ENCODE peak calls at places on chromosome 20, in seven cellular contexts. One of them, this sample, is unnamed.

GRCh38 chr20:14672066-14672465 is 334.7 kb upstream of the FLRT3 start:
- DNase-seq in HCT116: no peak
- DNase-seq in right lobe of liver: no peak
- DNase-seq in ovary: no peak
- DNase-seq in heart left ventricle: no peak
- DNase-seq in tibial nerve: no peak
- DNase-seq in uterus: no peak
- DNase-seq in this sample: no peak

GRCh38 chr20:49590163-49591017 is 22.5 kb upstream of the PTGIS start:
- DNase-seq in HCT116: no peak
- DNase-seq in right lobe of liver: no peak
- DNase-seq in ovary: no peak
- DNase-seq in heart left ventricle: no peak
- DNase-seq in tibial nerve: no peak
- DNase-seq in uterus: no peak
- DNase-seq in this sample: no peak

GRCh38 chr20:44056010-44056698 is 130.8 kb downstream of the JPH2 start:
- DNase-seq in HCT116: no peak
- DNase-seq in right lobe of liver: peak
- DNase-seq in ovary: no peak
- DNase-seq in heart left ventricle: no peak
- DNase-seq in tibial nerve: no peak
- DNase-seq in uterus: no peak
- DNase-seq in this sample: no peak

GRCh38 chr20:36214684-36215256 is 21.5 kb upstream of the AAR2 start:
- DNase-seq in HCT116: no peak
- DNase-seq in right lobe of liver: no peak
- DNase-seq in ovary: no peak
- DNase-seq in heart left ventricle: no peak
- DNase-seq in tibial nerve: no peak
- DNase-seq in uterus: no peak
- DNase-seq in this sample: no peak

GRCh38 chr20:9677224-9677623 is 161.7 kb downstream of the PAK5 start:
- DNase-seq in HCT116: no peak
- DNase-seq in right lobe of liver: no peak
- DNase-seq in ovary: no peak
- DNase-seq in heart left ventricle: no peak
- DNase-seq in tibial nerve: no peak
- DNase-seq in uterus: no peak
- DNase-seq in this sample: no peak

GRCh38 chr20:61630816-61631215 is 378.8 kb downstream of the CDH4 start:
- DNase-seq in HCT116: no peak
- DNase-seq in right lobe of liver: no peak
- DNase-seq in ovary: no peak
- DNase-seq in heart left ventricle: no peak
- DNase-seq in tibial nerve: no peak
- DNase-seq in uterus: no peak
- DNase-seq in this sample: no peak

GRCh38 chr20:1900321-1900791 is 5.1 kb downstream of the SIRPA start:
- DNase-seq in HCT116: peak
- DNase-seq in right lobe of liver: no peak
- DNase-seq in ovary: peak
- DNase-seq in heart left ventricle: peak
- DNase-seq in tibial nerve: peak
- DNase-seq in uterus: peak
- DNase-seq in this sample: no peak

GRCh38 chr20:10074513-10074912 is 39.7 kb downstream of the ANKEF1 start:
- DNase-seq in HCT116: peak
- DNase-seq in right lobe of liver: no peak
- DNase-seq in ovary: no peak
- DNase-seq in heart left ventricle: no peak
- DNase-seq in tibial nerve: peak
- DNase-seq in uterus: no peak
- DNase-seq in this sample: no peak

GRCh38 chr20:33981964-33982363 is 11.7 kb upstream of the RALY start:
- DNase-seq in HCT116: no peak
- DNase-seq in right lobe of liver: no peak
- DNase-seq in ovary: no peak
- DNase-seq in heart left ventricle: no peak
- DNase-seq in tibial nerve: no peak
- DNase-seq in uterus: no peak
- DNase-seq in this sample: no peak

GRCh38 chr20:32078777-32079176 is 26.7 kb downstream of the HCK start:
- DNase-seq in HCT116: no peak
- DNase-seq in right lobe of liver: no peak
- DNase-seq in ovary: no peak
- DNase-seq in heart left ventricle: no peak
- DNase-seq in tibial nerve: no peak
- DNase-seq in uterus: no peak
- DNase-seq in this sample: no peak

GRCh38 chr20:48761023-48761785 is 66.6 kb downstream of the PREX1 start:
- DNase-seq in HCT116: no peak
- DNase-seq in right lobe of liver: no peak
- DNase-seq in ovary: no peak
- DNase-seq in heart left ventricle: peak
- DNase-seq in tibial nerve: peak
- DNase-seq in uterus: no peak
- DNase-seq in this sample: no peak

GRCh38 chr20:64038252-64038578 is 2.2 kb downstream of the C20orf204 start:
- DNase-seq in HCT116: peak
- DNase-seq in right lobe of liver: no peak
- DNase-seq in ovary: no peak
- DNase-seq in heart left ventricle: no peak
- DNase-seq in tibial nerve: no peak
- DNase-seq in uterus: no peak
- DNase-seq in this sample: no peak
- TF ChIP-seq POLR2A in HCT116: no peak
- TF ChIP-seq POLR2A in right lobe of liver: no peak
- TF ChIP-seq POLR2A in ovary: no peak
- TF ChIP-seq POLR2A in heart left ventricle: no peak
- TF ChIP-seq POLR2A in tibial nerve: no peak
- TF ChIP-seq POLR2A in uterus: no peak
- TF ChIP-seq POLR2A in this sample: no peak

GRCh38 chr20:4110885-4111284 is 95.5 kb upstream of the RNF24 start:
- DNase-seq in HCT116: no peak
- DNase-seq in right lobe of liver: no peak
- DNase-seq in ovary: no peak
- DNase-seq in heart left ventricle: no peak
- DNase-seq in tibial nerve: no peak
- DNase-seq in uterus: no peak
- DNase-seq in this sample: no peak

GRCh38 chr20:4113996-4114603 is 98.7 kb upstream of the RNF24 start:
- DNase-seq in HCT116: no peak
- DNase-seq in right lobe of liver: no peak
- DNase-seq in ovary: no peak
- DNase-seq in heart left ventricle: no peak
- DNase-seq in tibial nerve: no peak
- DNase-seq in uterus: no peak
- DNase-seq in this sample: no peak

GRCh38 chr20:4113546-4113945 is 98.2 kb upstream of the RNF24 start:
- DNase-seq in HCT116: no peak
- DNase-seq in right lobe of liver: no peak
- DNase-seq in ovary: no peak
- DNase-seq in heart left ventricle: no peak
- DNase-seq in tibial nerve: no peak
- DNase-seq in uterus: no peak
- DNase-seq in this sample: no peak

GRCh38 chr20:4111440-4112411 is 96.4 kb upstream of the RNF24 start:
- DNase-seq in HCT116: no peak
- DNase-seq in right lobe of liver: no peak
- DNase-seq in ovary: no peak
- DNase-seq in heart left ventricle: no peak
- DNase-seq in tibial nerve: no peak
- DNase-seq in uterus: no peak
- DNase-seq in this sample: no peak

GRCh38 chr20:4112490-4113420 is 97.4 kb upstream of the RNF24 start:
- DNase-seq in HCT116: no peak
- DNase-seq in right lobe of liver: no peak
- DNase-seq in ovary: peak
- DNase-seq in heart left ventricle: peak
- DNase-seq in tibial nerve: peak
- DNase-seq in uterus: no peak
- DNase-seq in this sample: no peak
- H3K27ac ChIP-seq in HCT116: no peak
- H3K27ac ChIP-seq in right lobe of liver: no peak
- H3K27ac ChIP-seq in ovary: no peak
- H3K27ac ChIP-seq in heart left ventricle: no peak
- H3K27ac ChIP-seq in tibial nerve: no peak
- H3K27ac ChIP-seq in uterus: no peak
- H3K27ac ChIP-seq in this sample: no peak

DNA sequence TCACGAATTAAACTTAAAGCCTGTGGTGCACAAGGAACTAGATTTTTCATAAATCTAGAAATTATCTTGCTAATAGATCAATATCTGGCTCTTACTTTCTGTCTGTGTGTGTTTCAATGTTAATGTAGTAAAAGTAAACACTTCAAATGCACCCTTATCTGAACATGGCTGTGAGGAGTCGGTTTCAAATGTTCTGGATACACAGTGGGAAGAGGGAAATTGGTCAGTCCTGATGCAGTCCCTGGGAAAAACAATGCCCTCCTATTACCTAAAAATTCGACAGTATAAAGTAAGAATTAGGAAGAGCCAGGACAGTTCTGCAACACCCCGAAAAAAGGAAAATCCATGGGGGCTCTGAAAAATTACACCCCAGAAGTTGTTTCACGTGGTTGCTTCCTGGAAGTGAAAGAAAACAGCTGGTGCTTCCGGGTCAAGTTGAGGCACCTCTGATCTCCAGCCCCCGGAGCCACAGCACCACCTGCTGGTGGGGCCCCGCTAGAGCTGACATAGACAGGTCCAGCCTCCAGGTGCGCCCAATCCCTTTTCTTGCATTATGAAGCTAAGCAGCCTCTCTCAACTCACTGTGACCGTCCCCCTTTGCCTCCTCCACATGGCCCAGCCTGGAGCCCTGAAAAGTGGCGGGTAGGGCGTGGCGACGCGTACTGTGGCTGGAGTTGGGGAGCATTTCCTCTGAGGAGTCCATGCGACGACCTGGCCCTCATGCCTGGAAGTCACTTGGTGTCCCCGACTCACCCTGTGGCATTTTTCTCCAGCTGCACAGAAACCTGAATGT is 8.3 kb downstream of the SEMG2 start:
- DNase-seq in HCT116: peak
- DNase-seq in right lobe of liver: no peak
- DNase-seq in ovary: no peak
- DNase-seq in heart left ventricle: no peak
- DNase-seq in tibial nerve: no peak
- DNase-seq in uterus: no peak
- DNase-seq in this sample: no peak
- TF ChIP-seq CTCF in HCT116: peak
- TF ChIP-seq CTCF in right lobe of liver: peak
- TF ChIP-seq CTCF in ovary: no peak
- TF ChIP-seq CTCF in heart left ventricle: no peak
- TF ChIP-seq CTCF in tibial nerve: no peak
- TF ChIP-seq CTCF in uterus: no peak
- TF ChIP-seq CTCF in this sample: peak

DNA sequence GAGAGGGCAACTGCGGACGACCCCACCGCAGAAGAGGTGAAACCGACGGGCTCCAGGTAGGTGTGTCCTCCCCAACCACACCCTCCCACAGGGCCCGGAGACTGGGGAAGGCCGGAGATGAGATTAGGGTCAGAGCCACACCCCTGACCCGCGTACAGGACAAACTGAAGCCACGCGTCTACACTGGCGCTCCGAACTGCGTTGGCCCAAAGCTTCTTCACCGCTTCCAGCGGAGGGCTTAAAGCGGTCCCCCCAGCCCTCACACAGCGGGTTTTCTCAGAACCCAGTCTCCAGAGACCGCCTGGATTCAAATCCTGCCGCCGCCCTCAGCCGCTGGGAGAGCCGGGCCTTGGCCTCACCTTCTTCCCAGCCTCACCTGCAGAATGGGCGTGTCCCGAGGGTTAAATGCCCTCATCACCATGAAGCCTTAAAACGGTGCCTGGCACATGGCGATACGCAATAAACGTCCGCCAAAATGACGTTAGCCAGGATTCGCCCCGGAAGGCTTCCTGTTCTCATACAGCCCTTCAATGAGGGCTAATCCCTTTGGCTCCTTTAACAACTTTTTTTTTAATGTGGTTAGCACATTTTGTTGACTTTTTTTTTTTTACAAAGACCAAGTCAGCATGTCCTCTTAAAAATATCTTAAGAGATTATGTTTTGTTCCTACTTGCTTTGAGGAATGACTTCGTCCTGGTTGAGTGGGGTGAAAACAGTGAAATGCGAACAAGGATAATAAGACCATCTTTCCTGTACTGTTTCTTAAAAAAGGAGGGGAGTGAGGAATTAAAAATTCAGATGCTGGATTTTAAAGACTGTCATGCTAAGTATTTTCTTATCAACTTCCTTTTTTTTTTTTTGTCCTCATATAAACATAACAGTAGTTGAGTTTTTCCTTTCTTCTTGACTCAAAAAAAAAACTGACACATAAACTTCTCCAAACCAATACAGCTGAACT is 15.1 kb upstream of the ZNF217 start:
- DNase-seq in HCT116: no peak
- DNase-seq in right lobe of liver: no peak
- DNase-seq in ovary: peak
- DNase-seq in heart left ventricle: peak
- DNase-seq in tibial nerve: no peak
- DNase-seq in uterus: no peak
- DNase-seq in this sample: no peak
- TF ChIP-seq POLR2A in HCT116: no peak
- TF ChIP-seq POLR2A in right lobe of liver: no peak
- TF ChIP-seq POLR2A in ovary: no peak
- TF ChIP-seq POLR2A in heart left ventricle: no peak
- TF ChIP-seq POLR2A in tibial nerve: no peak
- TF ChIP-seq POLR2A in uterus: no peak
- TF ChIP-seq POLR2A in this sample: no peak

GRCh38 chr20:57396212-57396611 is 5.0 kb downstream of the RBM38 start:
- DNase-seq in HCT116: no peak
- DNase-seq in right lobe of liver: peak
- DNase-seq in ovary: peak
- DNase-seq in heart left ventricle: no peak
- DNase-seq in tibial nerve: no peak
- DNase-seq in uterus: no peak
- DNase-seq in this sample: no peak
- H3K27ac ChIP-seq in HCT116: no peak
- H3K27ac ChIP-seq in right lobe of liver: no peak
- H3K27ac ChIP-seq in ovary: peak
- H3K27ac ChIP-seq in heart left ventricle: peak
- H3K27ac ChIP-seq in tibial nerve: peak
- H3K27ac ChIP-seq in uterus: peak
- H3K27ac ChIP-seq in this sample: no peak

GRCh38 chr20:859661-860294 is 26.3 kb downstream of the FAM110A start:
- DNase-seq in HCT116: no peak
- DNase-seq in right lobe of liver: no peak
- DNase-seq in ovary: no peak
- DNase-seq in heart left ventricle: no peak
- DNase-seq in tibial nerve: no peak
- DNase-seq in uterus: no peak
- DNase-seq in this sample: no peak
- TF ChIP-seq CTCF in HCT116: no peak
- TF ChIP-seq CTCF in right lobe of liver: no peak
- TF ChIP-seq CTCF in ovary: no peak
- TF ChIP-seq CTCF in heart left ventricle: no peak
- TF ChIP-seq CTCF in tibial nerve: no peak
- TF ChIP-seq CTCF in uterus: no peak
- TF ChIP-seq CTCF in this sample: no peak

GRCh38 chr20:64025101-64025825 is 10.7 kb upstream of the C20orf204 start:
- DNase-seq in HCT116: no peak
- DNase-seq in right lobe of liver: peak
- DNase-seq in ovary: no peak
- DNase-seq in heart left ventricle: no peak
- DNase-seq in tibial nerve: no peak
- DNase-seq in uterus: no peak
- DNase-seq in this sample: no peak
- TF ChIP-seq POLR2A in HCT116: no peak
- TF ChIP-seq POLR2A in right lobe of liver: peak
- TF ChIP-seq POLR2A in ovary: no peak
- TF ChIP-seq POLR2A in heart left ventricle: no peak
- TF ChIP-seq POLR2A in tibial nerve: no peak
- TF ChIP-seq POLR2A in uterus: no peak
- TF ChIP-seq POLR2A in this sample: no peak

GRCh38 chr20:5559937-5560336 is 190.3 kb upstream of the SHLD1 start:
- DNase-seq in HCT116: no peak
- DNase-seq in right lobe of liver: no peak
- DNase-seq in ovary: no peak
- DNase-seq in heart left ventricle: no peak
- DNase-seq in tibial nerve: no peak
- DNase-seq in uterus: no peak
- DNase-seq in this sample: no peak
- H3K27ac ChIP-seq in HCT116: no peak
- H3K27ac ChIP-seq in right lobe of liver: no peak
- H3K27ac ChIP-seq in ovary: no peak
- H3K27ac ChIP-seq in heart left ventricle: no peak
- H3K27ac ChIP-seq in tibial nerve: no peak
- H3K27ac ChIP-seq in uterus: no peak
- H3K27ac ChIP-seq in this sample: no peak

This sample was measured in suprapubic skin.